ENCODE peak calls at places on chromosomes 16 and 17, in seven cellular contexts. One of them, this sample, is unnamed. For H3K9me3 and H3K4me1, the result is how much of the 10 kb centered on the place peaks cover.

GRCh38 chr17:36813957-36814356 is 123.3 kb upstream of the LHX1 start:
- DNase-seq in upper lobe of right lung: no peak
- DNase-seq in neural progenitor cell: no peak
- DNase-seq in tibial nerve: no peak
- DNase-seq in A549: no peak
- DNase-seq in thoracic aorta: no peak
- DNase-seq in esophagus squamous epithelium: no peak
- DNase-seq in this sample: no peak

GRCh38 chr17:77327181-77327565 is 186.4 kb downstream of the SEC14L1 start:
- DNase-seq in A549: no peak
- DNase-seq in neural progenitor cell: no peak
- DNase-seq in esophagus squamous epithelium: no peak
- DNase-seq in upper lobe of right lung: peak
- DNase-seq in thoracic aorta: no peak
- DNase-seq in tibial nerve: peak
- DNase-seq in this sample: no peak

GRCh38 chr17:61410555-61411089 is 11.0 kb downstream of the TBX2 start:
- DNase-seq in thoracic aorta: no peak
- DNase-seq in esophagus squamous epithelium: no peak
- DNase-seq in upper lobe of right lung: peak
- DNase-seq in A549: peak
- DNase-seq in tibial nerve: peak
- DNase-seq in neural progenitor cell: peak
- DNase-seq in this sample: peak

GRCh38 chr17:42275527-42276358 is 448 bp downstream of the STAT5B start:
- DNase-seq in upper lobe of right lung: no peak
- DNase-seq in esophagus squamous epithelium: no peak
- DNase-seq in tibial nerve: no peak
- DNase-seq in neural progenitor cell: peak
- DNase-seq in thoracic aorta: no peak
- DNase-seq in A549: no peak
- DNase-seq in this sample: peak

GRCh38 chr16:11792404-11793260 is 4.4 kb downstream of the ZC3H7A start:
- DNase-seq in upper lobe of right lung: peak
- DNase-seq in esophagus squamous epithelium: no peak
- DNase-seq in tibial nerve: no peak
- DNase-seq in A549: no peak
- DNase-seq in thoracic aorta: no peak
- DNase-seq in neural progenitor cell: no peak
- DNase-seq in this sample: no peak

GRCh38 chr17:45394913-45395568 is 37.6 kb downstream of the ARHGAP27 start:
- DNase-seq in upper lobe of right lung: peak
- DNase-seq in neural progenitor cell: peak
- DNase-seq in thoracic aorta: no peak
- DNase-seq in tibial nerve: peak
- DNase-seq in esophagus squamous epithelium: no peak
- DNase-seq in A549: peak
- DNase-seq in this sample: peak

GRCh38 chr17:77867976-77868713 is 90.4 kb upstream of the TNRC6C start:
- DNase-seq in A549: no peak
- DNase-seq in neural progenitor cell: no peak
- DNase-seq in upper lobe of right lung: peak
- DNase-seq in esophagus squamous epithelium: no peak
- DNase-seq in thoracic aorta: no peak
- DNase-seq in tibial nerve: no peak
- DNase-seq in this sample: no peak

GRCh38 chr17:77352996-77353395 is 212.2 kb downstream of the SEC14L1 start:
- DNase-seq in tibial nerve: peak
- DNase-seq in thoracic aorta: no peak
- DNase-seq in upper lobe of right lung: no peak
- DNase-seq in esophagus squamous epithelium: no peak
- DNase-seq in A549: no peak
- DNase-seq in neural progenitor cell: no peak
- DNase-seq in this sample: no peak

GRCh38 chr17:58380207-58381123 is 28.5 kb upstream of the SUPT4H1 start:
- DNase-seq in esophagus squamous epithelium: no peak
- DNase-seq in upper lobe of right lung: no peak
- DNase-seq in A549: no peak
- DNase-seq in neural progenitor cell: no peak
- DNase-seq in tibial nerve: no peak
- DNase-seq in thoracic aorta: no peak
- DNase-seq in this sample: no peak

GRCh38 chr17:20087538-20088250 is 78.5 kb downstream of the SPECC1 start:
- DNase-seq in tibial nerve: no peak
- DNase-seq in esophagus squamous epithelium: no peak
- DNase-seq in A549: no peak
- DNase-seq in thoracic aorta: no peak
- DNase-seq in upper lobe of right lung: no peak
- DNase-seq in neural progenitor cell: no peak
- DNase-seq in this sample: no peak

GRCh38 chr16:83807327-83807709 is 460 bp upstream of the HSBP1 start:
- DNase-seq in thoracic aorta: no peak
- DNase-seq in upper lobe of right lung: no peak
- DNase-seq in A549: no peak
- DNase-seq in tibial nerve: no peak
- DNase-seq in neural progenitor cell: no peak
- DNase-seq in esophagus squamous epithelium: no peak
- DNase-seq in this sample: no peak

GRCh38 chr16:85914423-85914794 is 15.4 kb downstream of the IRF8 start:
- DNase-seq in neural progenitor cell: no peak
- DNase-seq in tibial nerve: no peak
- DNase-seq in esophagus squamous epithelium: no peak
- DNase-seq in A549: no peak
- DNase-seq in thoracic aorta: no peak
- DNase-seq in upper lobe of right lung: no peak
- DNase-seq in this sample: no peak

GRCh38 chr17:57009737-57010445 is 32.0 kb downstream of the SCPEP1 start:
- DNase-seq in neural progenitor cell: peak
- DNase-seq in thoracic aorta: no peak
- DNase-seq in esophagus squamous epithelium: no peak
- DNase-seq in A549: peak
- DNase-seq in upper lobe of right lung: no peak
- DNase-seq in tibial nerve: no peak
- DNase-seq in this sample: peak

GRCh38 chr17:80492343-80493136 is 16.1 kb upstream of the NPTX1 start:
- DNase-seq in thoracic aorta: no peak
- DNase-seq in neural progenitor cell: no peak
- DNase-seq in upper lobe of right lung: no peak
- DNase-seq in A549: no peak
- DNase-seq in esophagus squamous epithelium: no peak
- DNase-seq in tibial nerve: no peak
- DNase-seq in this sample: no peak

GRCh38 chr17:69809331-69809730 is 265.7 kb upstream of the KCNJ16 start:
- DNase-seq in A549: no peak
- DNase-seq in thoracic aorta: no peak
- DNase-seq in neural progenitor cell: no peak
- DNase-seq in esophagus squamous epithelium: no peak
- DNase-seq in upper lobe of right lung: no peak
- DNase-seq in tibial nerve: no peak
- DNase-seq in this sample: peak

GRCh38 chr16:9443864-9444263 is 352.4 kb downstream of the HAPSTR1 start:
- DNase-seq in A549: no peak
- DNase-seq in tibial nerve: no peak
- DNase-seq in esophagus squamous epithelium: no peak
- DNase-seq in thoracic aorta: no peak
- DNase-seq in neural progenitor cell: no peak
- DNase-seq in upper lobe of right lung: no peak
- DNase-seq in this sample: no peak

GRCh38 chr16:907819-908218 is 63.0 kb downstream of the LMF1 start:
- DNase-seq in tibial nerve: no peak
- DNase-seq in esophagus squamous epithelium: no peak
- DNase-seq in A549: no peak
- DNase-seq in upper lobe of right lung: no peak
- DNase-seq in thoracic aorta: no peak
- DNase-seq in neural progenitor cell: no peak
- DNase-seq in this sample: no peak

GRCh38 chr16:87152221-87152755 is 164.9 kb downstream of the C16orf95 start:
- DNase-seq in upper lobe of right lung: no peak
- DNase-seq in tibial nerve: no peak
- DNase-seq in A549: no peak
- DNase-seq in thoracic aorta: no peak
- DNase-seq in esophagus squamous epithelium: no peak
- DNase-seq in neural progenitor cell: no peak
- DNase-seq in this sample: no peak
- H3K9me3 ChIP-seq in upper lobe of right lung: under half
- H3K9me3 ChIP-seq in tibial nerve: under half
- H3K9me3 ChIP-seq in A549: under half
- H3K9me3 ChIP-seq in thoracic aorta: under half
- H3K9me3 ChIP-seq in esophagus squamous epithelium: under half
- H3K9me3 ChIP-seq in neural progenitor cell: under half
- H3K9me3 ChIP-seq in this sample: under half

GRCh38 chr16:48317614-48318013 is 67.6 kb downstream of the SIAH1 start:
- DNase-seq in esophagus squamous epithelium: no peak
- DNase-seq in thoracic aorta: no peak
- DNase-seq in upper lobe of right lung: no peak
- DNase-seq in neural progenitor cell: no peak
- DNase-seq in tibial nerve: no peak
- DNase-seq in A549: peak
- DNase-seq in this sample: peak
- H3K4me1 ChIP-seq in esophagus squamous epithelium: under half
- H3K4me1 ChIP-seq in thoracic aorta: under half
- H3K4me1 ChIP-seq in upper lobe of right lung: under half
- H3K4me1 ChIP-seq in neural progenitor cell: under half
- H3K4me1 ChIP-seq in tibial nerve: under half
- H3K4me1 ChIP-seq in A549: under half
- H3K4me1 ChIP-seq in this sample: under half

GRCh38 chr16:58029410-58029809 is 3.9 kb downstream of the MMP15 start:
- DNase-seq in neural progenitor cell: no peak
- DNase-seq in thoracic aorta: no peak
- DNase-seq in tibial nerve: no peak
- DNase-seq in upper lobe of right lung: no peak
- DNase-seq in A549: no peak
- DNase-seq in esophagus squamous epithelium: no peak
- DNase-seq in this sample: no peak
- H3K4me3 ChIP-seq in neural progenitor cell: no peak
- H3K4me3 ChIP-seq in thoracic aorta: no peak
- H3K4me3 ChIP-seq in tibial nerve: no peak
- H3K4me3 ChIP-seq in upper lobe of right lung: no peak
- H3K4me3 ChIP-seq in A549: no peak
- H3K4me3 ChIP-seq in esophagus squamous epithelium: no peak
- H3K4me3 ChIP-seq in this sample: no peak

DNA sequence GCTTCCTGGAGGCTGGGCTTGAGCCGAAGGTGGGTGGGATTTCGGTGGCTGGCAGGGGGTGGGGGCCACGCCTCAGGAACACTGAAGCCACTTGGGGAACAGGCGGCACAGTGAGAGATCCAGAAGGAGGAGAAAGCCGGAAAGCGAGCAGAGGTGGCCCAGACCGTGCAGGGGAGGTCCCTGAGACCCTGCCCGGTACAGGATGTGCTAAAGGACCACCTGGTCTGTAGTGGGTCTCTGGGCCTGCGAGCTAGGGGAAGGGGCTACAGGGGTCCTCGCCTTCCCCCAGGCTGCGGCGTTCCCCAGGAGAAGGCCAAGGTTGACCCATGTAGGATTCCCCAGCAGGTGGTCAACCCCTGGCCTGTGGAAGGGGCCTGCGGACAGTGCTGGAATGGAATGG is at the start of gene TLE7:
- DNase-seq in neural progenitor cell: no peak
- DNase-seq in esophagus squamous epithelium: no peak
- DNase-seq in thoracic aorta: no peak
- DNase-seq in tibial nerve: no peak
- DNase-seq in A549: no peak
- DNase-seq in upper lobe of right lung: no peak
- DNase-seq in this sample: no peak
- H3K9me3 ChIP-seq in neural progenitor cell: under half
- H3K9me3 ChIP-seq in esophagus squamous epithelium: under half
- H3K9me3 ChIP-seq in thoracic aorta: under half
- H3K9me3 ChIP-seq in tibial nerve: half or more
- H3K9me3 ChIP-seq in A549: half or more
- H3K9me3 ChIP-seq in upper lobe of right lung: under half
- H3K9me3 ChIP-seq in this sample: under half

GRCh38 chr17:48566717-48567116 is 11.4 kb downstream of the HOXB4 start:
- DNase-seq in esophagus squamous epithelium: no peak
- DNase-seq in upper lobe of right lung: no peak
- DNase-seq in thoracic aorta: no peak
- DNase-seq in tibial nerve: no peak
- DNase-seq in neural progenitor cell: no peak
- DNase-seq in A549: no peak
- DNase-seq in this sample: no peak

GRCh38 chr17:48563867-48564199 is 14.3 kb downstream of the HOXB4 start:
- DNase-seq in tibial nerve: no peak
- DNase-seq in neural progenitor cell: no peak
- DNase-seq in thoracic aorta: no peak
- DNase-seq in upper lobe of right lung: no peak
- DNase-seq in esophagus squamous epithelium: no peak
- DNase-seq in A549: no peak
- DNase-seq in this sample: no peak

GRCh38 chr17:48564200-48565023 is 13.7 kb downstream of the HOXB4 start:
- DNase-seq in upper lobe of right lung: no peak
- DNase-seq in neural progenitor cell: no peak
- DNase-seq in tibial nerve: no peak
- DNase-seq in A549: no peak
- DNase-seq in thoracic aorta: no peak
- DNase-seq in esophagus squamous epithelium: no peak
- DNase-seq in this sample: no peak

GRCh38 chr17:48563385-48563838 is 14.7 kb downstream of the HOXB4 start:
- DNase-seq in tibial nerve: no peak
- DNase-seq in A549: no peak
- DNase-seq in thoracic aorta: no peak
- DNase-seq in neural progenitor cell: no peak
- DNase-seq in upper lobe of right lung: no peak
- DNase-seq in esophagus squamous epithelium: no peak
- DNase-seq in this sample: no peak

DNA sequence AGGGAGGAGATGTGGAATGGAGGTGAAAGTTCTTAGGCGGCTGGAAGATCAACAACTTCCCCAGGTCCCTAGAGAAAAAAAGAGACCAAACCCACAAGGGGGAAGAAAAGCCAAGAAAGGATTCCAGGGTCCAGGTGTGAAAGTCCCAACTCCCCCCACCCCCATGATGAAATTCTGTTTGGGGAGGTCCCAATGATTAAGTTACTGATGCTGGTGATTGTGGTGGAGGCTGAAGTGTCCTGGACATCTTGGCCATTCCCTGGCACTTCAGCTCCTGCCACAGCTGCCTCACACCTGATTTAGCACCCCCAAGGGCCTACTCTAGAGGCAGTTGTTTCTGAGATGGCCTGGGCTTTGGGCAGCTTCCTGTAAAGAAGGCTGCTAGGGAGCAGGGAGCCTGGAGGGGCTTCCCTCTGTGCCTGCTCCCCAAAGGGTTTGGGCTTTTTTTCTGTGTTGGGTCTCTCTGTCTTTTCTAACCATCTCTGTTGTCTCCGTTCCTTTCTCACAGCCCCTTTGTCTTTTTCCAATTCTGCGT is 13.1 kb downstream of the HOXB4 start:
- DNase-seq in neural progenitor cell: no peak
- DNase-seq in upper lobe of right lung: no peak
- DNase-seq in thoracic aorta: no peak
- DNase-seq in tibial nerve: no peak
- DNase-seq in A549: no peak
- DNase-seq in esophagus squamous epithelium: no peak
- DNase-seq in this sample: no peak
- H3K4me1 ChIP-seq in neural progenitor cell: under half
- H3K4me1 ChIP-seq in upper lobe of right lung: under half
- H3K4me1 ChIP-seq in thoracic aorta: under half
- H3K4me1 ChIP-seq in tibial nerve: under half
- H3K4me1 ChIP-seq in A549: under half
- H3K4me1 ChIP-seq in esophagus squamous epithelium: half or more
- H3K4me1 ChIP-seq in this sample: half or more